ENCODE peak calls at places on chromosome 5, in ten cellular contexts. One of them, this sample, is unnamed.

GRCh38 chr5:130333089-130333488 is 428.8 kb downstream of the CHSY3 start:
- DNase-seq in CD8-positive, alpha-beta T cell: no peak
- DNase-seq in GM12891: no peak
- DNase-seq in HT1080: peak; percentile 77
- DNase-seq in neural progenitor cell: no peak
- DNase-seq in lung: no peak
- DNase-seq in body of pancreas: no peak
- DNase-seq in Calu3: peak; percentile 20
- DNase-seq in NCI-H226: peak; percentile 79
- DNase-seq in activated T-cell treated with anti-CD3 and anti-CD28 coated beads, Interleukin-2, amount 50 U/mL, for 72 hours: no peak
- DNase-seq in this sample: no peak

GRCh38 chr5:40480392-40480791 is 199.3 kb upstream of the PTGER4 start:
- DNase-seq in CD8-positive, alpha-beta T cell: peak; percentile 38
- DNase-seq in NCI-H226: peak; percentile 47
- DNase-seq in GM12891: no peak
- DNase-seq in neural progenitor cell: no peak
- DNase-seq in HT1080: no peak
- DNase-seq in lung: no peak
- DNase-seq in Calu3: no peak
- DNase-seq in body of pancreas: no peak
- DNase-seq in activated T-cell treated with anti-CD3 and anti-CD28 coated beads, Interleukin-2, amount 50 U/mL, for 72 hours: peak; percentile 63
- DNase-seq in this sample: no peak

GRCh38 chr5:154384480-154385235 is 61.1 kb upstream of the SAP30L start:
- DNase-seq in CD8-positive, alpha-beta T cell: peak; percentile 20
- DNase-seq in Calu3: no peak
- DNase-seq in activated T-cell treated with anti-CD3 and anti-CD28 coated beads, Interleukin-2, amount 50 U/mL, for 72 hours: no peak
- DNase-seq in GM12891: peak; percentile 61
- DNase-seq in body of pancreas: no peak
- DNase-seq in neural progenitor cell: no peak
- DNase-seq in lung: no peak
- DNase-seq in NCI-H226: no peak
- DNase-seq in HT1080: no peak
- DNase-seq in this sample: no peak

GRCh38 chr5:96942911-96943310 is 7.0 kb downstream of the LNPEP start:
- DNase-seq in CD8-positive, alpha-beta T cell: no peak
- DNase-seq in GM12891: no peak
- DNase-seq in HT1080: no peak
- DNase-seq in body of pancreas: no peak
- DNase-seq in neural progenitor cell: no peak
- DNase-seq in Calu3: no peak
- DNase-seq in NCI-H226: no peak
- DNase-seq in lung: no peak
- DNase-seq in activated T-cell treated with anti-CD3 and anti-CD28 coated beads, Interleukin-2, amount 50 U/mL, for 72 hours: no peak
- DNase-seq in this sample: no peak

GRCh38 chr5:126366199-126366560 is 57.0 kb upstream of the GRAMD2B start:
- DNase-seq in body of pancreas: no peak
- DNase-seq in GM12891: no peak
- DNase-seq in activated T-cell treated with anti-CD3 and anti-CD28 coated beads, Interleukin-2, amount 50 U/mL, for 72 hours: no peak
- DNase-seq in lung: no peak
- DNase-seq in HT1080: no peak
- DNase-seq in Calu3: no peak
- DNase-seq in NCI-H226: no peak
- DNase-seq in neural progenitor cell: no peak
- DNase-seq in CD8-positive, alpha-beta T cell: no peak
- DNase-seq in this sample: no peak

GRCh38 chr5:128487041-128487440 is 51.0 kb downstream of the FBN2 start:
- DNase-seq in body of pancreas: no peak
- DNase-seq in CD8-positive, alpha-beta T cell: no peak
- DNase-seq in neural progenitor cell: no peak
- DNase-seq in lung: no peak
- DNase-seq in HT1080: no peak
- DNase-seq in activated T-cell treated with anti-CD3 and anti-CD28 coated beads, Interleukin-2, amount 50 U/mL, for 72 hours: no peak
- DNase-seq in GM12891: no peak
- DNase-seq in Calu3: no peak
- DNase-seq in NCI-H226: no peak
- DNase-seq in this sample: no peak

GRCh38 chr5:37533851-37534250 is 154.7 kb downstream of the WDR70 start:
- DNase-seq in HT1080: peak; percentile 95
- DNase-seq in GM12891: no peak
- DNase-seq in NCI-H226: peak; percentile 95
- DNase-seq in activated T-cell treated with anti-CD3 and anti-CD28 coated beads, Interleukin-2, amount 50 U/mL, for 72 hours: no peak
- DNase-seq in Calu3: no peak
- DNase-seq in neural progenitor cell: no peak
- DNase-seq in body of pancreas: no peak
- DNase-seq in lung: no peak
- DNase-seq in CD8-positive, alpha-beta T cell: no peak
- DNase-seq in this sample: no peak

GRCh38 chr5:79521156-79521555 is 7.2 kb upstream of the HOMER1 start:
- DNase-seq in lung: no peak
- DNase-seq in neural progenitor cell: no peak
- DNase-seq in body of pancreas: no peak
- DNase-seq in GM12891: no peak
- DNase-seq in NCI-H226: no peak
- DNase-seq in HT1080: no peak
- DNase-seq in Calu3: no peak
- DNase-seq in CD8-positive, alpha-beta T cell: no peak
- DNase-seq in activated T-cell treated with anti-CD3 and anti-CD28 coated beads, Interleukin-2, amount 50 U/mL, for 72 hours: no peak
- DNase-seq in this sample: no peak

GRCh38 chr5:10977011-10977410 is 216.0 kb upstream of the DAP start:
- DNase-seq in CD8-positive, alpha-beta T cell: no peak
- DNase-seq in body of pancreas: no peak
- DNase-seq in activated T-cell treated with anti-CD3 and anti-CD28 coated beads, Interleukin-2, amount 50 U/mL, for 72 hours: no peak
- DNase-seq in HT1080: no peak
- DNase-seq in neural progenitor cell: no peak
- DNase-seq in Calu3: no peak
- DNase-seq in NCI-H226: no peak
- DNase-seq in lung: no peak
- DNase-seq in GM12891: no peak
- DNase-seq in this sample: no peak

GRCh38 chr5:139644646-139645494 is 3.3 kb upstream of the CXXC5 start:
- DNase-seq in GM12891: no peak
- DNase-seq in HT1080: no peak
- DNase-seq in NCI-H226: peak; percentile 1
- DNase-seq in body of pancreas: no peak
- DNase-seq in Calu3: peak; percentile 1
- DNase-seq in CD8-positive, alpha-beta T cell: no peak
- DNase-seq in neural progenitor cell: no peak
- DNase-seq in lung: no peak
- DNase-seq in activated T-cell treated with anti-CD3 and anti-CD28 coated beads, Interleukin-2, amount 50 U/mL, for 72 hours: no peak
- DNase-seq in this sample: no peak

GRCh38 chr5:74342948-74343682 is 297.4 kb downstream of the ENC1 start:
- DNase-seq in activated T-cell treated with anti-CD3 and anti-CD28 coated beads, Interleukin-2, amount 50 U/mL, for 72 hours: no peak
- DNase-seq in NCI-H226: peak; percentile 58
- DNase-seq in neural progenitor cell: no peak
- DNase-seq in HT1080: no peak
- DNase-seq in CD8-positive, alpha-beta T cell: no peak
- DNase-seq in Calu3: no peak
- DNase-seq in GM12891: no peak
- DNase-seq in body of pancreas: no peak
- DNase-seq in lung: no peak
- DNase-seq in this sample: no peak

GRCh38 chr5:139389701-139390638 is at the start of gene MZB1:
- DNase-seq in neural progenitor cell: no peak
- DNase-seq in body of pancreas: no peak
- DNase-seq in lung: no peak
- DNase-seq in GM12891: peak; percentile 80
- DNase-seq in CD8-positive, alpha-beta T cell: peak; percentile 54
- DNase-seq in HT1080: no peak
- DNase-seq in Calu3: no peak
- DNase-seq in NCI-H226: no peak
- DNase-seq in activated T-cell treated with anti-CD3 and anti-CD28 coated beads, Interleukin-2, amount 50 U/mL, for 72 hours: peak; percentile 79
- DNase-seq in this sample: no peak

GRCh38 chr5:77281969-77282336 is 71.5 kb downstream of the PDE8B start:
- DNase-seq in HT1080: no peak
- DNase-seq in Calu3: no peak
- DNase-seq in body of pancreas: no peak
- DNase-seq in activated T-cell treated with anti-CD3 and anti-CD28 coated beads, Interleukin-2, amount 50 U/mL, for 72 hours: no peak
- DNase-seq in NCI-H226: no peak
- DNase-seq in CD8-positive, alpha-beta T cell: no peak
- DNase-seq in lung: no peak
- DNase-seq in GM12891: no peak
- DNase-seq in neural progenitor cell: no peak
- DNase-seq in this sample: no peak

GRCh38 chr5:146720132-146720531 is 158.4 kb downstream of the PPP2R2B start:
- DNase-seq in NCI-H226: no peak
- DNase-seq in activated T-cell treated with anti-CD3 and anti-CD28 coated beads, Interleukin-2, amount 50 U/mL, for 72 hours: no peak
- DNase-seq in body of pancreas: no peak
- DNase-seq in neural progenitor cell: no peak
- DNase-seq in lung: no peak
- DNase-seq in Calu3: no peak
- DNase-seq in HT1080: no peak
- DNase-seq in GM12891: no peak
- DNase-seq in CD8-positive, alpha-beta T cell: no peak
- DNase-seq in this sample: no peak

GRCh38 chr5:148539851-148540250 is 114.5 kb downstream of the HTR4 start:
- DNase-seq in CD8-positive, alpha-beta T cell: no peak
- DNase-seq in neural progenitor cell: no peak
- DNase-seq in body of pancreas: no peak
- DNase-seq in HT1080: no peak
- DNase-seq in Calu3: no peak
- DNase-seq in lung: no peak
- DNase-seq in activated T-cell treated with anti-CD3 and anti-CD28 coated beads, Interleukin-2, amount 50 U/mL, for 72 hours: no peak
- DNase-seq in NCI-H226: no peak
- DNase-seq in GM12891: no peak
- DNase-seq in this sample: no peak

GRCh38 chr5:91188755-91189154 is 194.4 kb downstream of the ARRDC3 start:
- DNase-seq in HT1080: no peak
- DNase-seq in activated T-cell treated with anti-CD3 and anti-CD28 coated beads, Interleukin-2, amount 50 U/mL, for 72 hours: no peak
- DNase-seq in lung: no peak
- DNase-seq in GM12891: no peak
- DNase-seq in NCI-H226: no peak
- DNase-seq in Calu3: no peak
- DNase-seq in neural progenitor cell: no peak
- DNase-seq in body of pancreas: no peak
- DNase-seq in CD8-positive, alpha-beta T cell: no peak
- DNase-seq in this sample: no peak

GRCh38 chr5:150989695-150990094 is 30.7 kb upstream of the GPX3 start:
- DNase-seq in body of pancreas: no peak
- DNase-seq in lung: no peak
- DNase-seq in GM12891: no peak
- DNase-seq in CD8-positive, alpha-beta T cell: no peak
- DNase-seq in activated T-cell treated with anti-CD3 and anti-CD28 coated beads, Interleukin-2, amount 50 U/mL, for 72 hours: peak; percentile 8
- DNase-seq in NCI-H226: no peak
- DNase-seq in Calu3: no peak
- DNase-seq in neural progenitor cell: peak; percentile 39
- DNase-seq in HT1080: no peak
- DNase-seq in this sample: no peak

GRCh38 chr5:35248843-35249780 is 18.8 kb upstream of the PRLR start:
- DNase-seq in lung: no peak
- DNase-seq in body of pancreas: no peak
- DNase-seq in NCI-H226: no peak
- DNase-seq in HT1080: peak; percentile 25
- DNase-seq in CD8-positive, alpha-beta T cell: no peak
- DNase-seq in Calu3: no peak
- DNase-seq in GM12891: no peak
- DNase-seq in neural progenitor cell: no peak
- DNase-seq in activated T-cell treated with anti-CD3 and anti-CD28 coated beads, Interleukin-2, amount 50 U/mL, for 72 hours: no peak
- DNase-seq in this sample: no peak

GRCh38 chr5:10451137-10451824 is 9.6 kb downstream of the ROPN1L start:
- DNase-seq in GM12891: no peak
- DNase-seq in CD8-positive, alpha-beta T cell: no peak
- DNase-seq in neural progenitor cell: no peak
- DNase-seq in HT1080: no peak
- DNase-seq in lung: no peak
- DNase-seq in NCI-H226: no peak
- DNase-seq in body of pancreas: no peak
- DNase-seq in activated T-cell treated with anti-CD3 and anti-CD28 coated beads, Interleukin-2, amount 50 U/mL, for 72 hours: no peak
- DNase-seq in Calu3: no peak
- DNase-seq in this sample: no peak

GRCh38 chr5:113123563-113123962 is 147.0 kb downstream of the DCP2 start:
- DNase-seq in NCI-H226: peak; percentile 4
- DNase-seq in HT1080: peak; percentile 6
- DNase-seq in body of pancreas: no peak
- DNase-seq in lung: no peak
- DNase-seq in neural progenitor cell: peak; percentile 44
- DNase-seq in CD8-positive, alpha-beta T cell: no peak
- DNase-seq in GM12891: no peak
- DNase-seq in activated T-cell treated with anti-CD3 and anti-CD28 coated beads, Interleukin-2, amount 50 U/mL, for 72 hours: no peak
- DNase-seq in Calu3: peak; percentile 13
- DNase-seq in this sample: no peak

GRCh38 chr5:100110497-100110896 is 424.7 kb upstream of the FAM174A start:
- DNase-seq in lung: no peak
- DNase-seq in NCI-H226: no peak
- DNase-seq in neural progenitor cell: no peak
- DNase-seq in CD8-positive, alpha-beta T cell: no peak
- DNase-seq in HT1080: peak; percentile 76
- DNase-seq in body of pancreas: no peak
- DNase-seq in Calu3: no peak
- DNase-seq in GM12891: no peak
- DNase-seq in activated T-cell treated with anti-CD3 and anti-CD28 coated beads, Interleukin-2, amount 50 U/mL, for 72 hours: no peak
- DNase-seq in this sample: no peak

GRCh38 chr5:38913714-38914113 is 67.9 kb downstream of the OSMR start:
- DNase-seq in Calu3: no peak
- DNase-seq in HT1080: no peak
- DNase-seq in activated T-cell treated with anti-CD3 and anti-CD28 coated beads, Interleukin-2, amount 50 U/mL, for 72 hours: no peak
- DNase-seq in body of pancreas: no peak
- DNase-seq in neural progenitor cell: no peak
- DNase-seq in lung: no peak
- DNase-seq in CD8-positive, alpha-beta T cell: no peak
- DNase-seq in GM12891: no peak
- DNase-seq in NCI-H226: no peak
- DNase-seq in this sample: no peak

GRCh38 chr5:11143456-11144267 is 382.6 kb upstream of the DAP start:
- DNase-seq in body of pancreas: no peak
- DNase-seq in CD8-positive, alpha-beta T cell: no peak
- DNase-seq in lung: no peak
- DNase-seq in HT1080: no peak
- DNase-seq in Calu3: no peak
- DNase-seq in GM12891: no peak
- DNase-seq in NCI-H226: no peak
- DNase-seq in neural progenitor cell: no peak
- DNase-seq in activated T-cell treated with anti-CD3 and anti-CD28 coated beads, Interleukin-2, amount 50 U/mL, for 72 hours: no peak
- DNase-seq in this sample: no peak

GRCh38 chr5:178667109-178667508 is 40.3 kb upstream of the CLK4 start:
- DNase-seq in body of pancreas: no peak
- DNase-seq in lung: no peak
- DNase-seq in neural progenitor cell: no peak
- DNase-seq in NCI-H226: no peak
- DNase-seq in Calu3: no peak
- DNase-seq in HT1080: no peak
- DNase-seq in GM12891: no peak
- DNase-seq in CD8-positive, alpha-beta T cell: no peak
- DNase-seq in activated T-cell treated with anti-CD3 and anti-CD28 coated beads, Interleukin-2, amount 50 U/mL, for 72 hours: no peak
- DNase-seq in this sample: no peak

GRCh38 chr5:139262414-139263139 is 31.0 kb upstream of the MATR3 start:
- DNase-seq in neural progenitor cell: peak; percentile 92
- DNase-seq in lung: peak; percentile 85
- DNase-seq in HT1080: peak; percentile 88
- DNase-seq in activated T-cell treated with anti-CD3 and anti-CD28 coated beads, Interleukin-2, amount 50 U/mL, for 72 hours: peak; percentile 69
- DNase-seq in CD8-positive, alpha-beta T cell: peak; percentile 65
- DNase-seq in body of pancreas: peak; percentile 90
- DNase-seq in NCI-H226: peak; percentile 77
- DNase-seq in Calu3: peak; percentile 92
- DNase-seq in GM12891: peak; percentile 68
- DNase-seq in this sample: peak; percentile 92

GRCh38 chr5:129042306-129042705 is 52.2 kb upstream of the ISOC1 start:
- DNase-seq in Calu3: no peak
- DNase-seq in GM12891: no peak
- DNase-seq in HT1080: no peak
- DNase-seq in CD8-positive, alpha-beta T cell: no peak
- DNase-seq in body of pancreas: no peak
- DNase-seq in neural progenitor cell: no peak
- DNase-seq in activated T-cell treated with anti-CD3 and anti-CD28 coated beads, Interleukin-2, amount 50 U/mL, for 72 hours: no peak
- DNase-seq in lung: no peak
- DNase-seq in NCI-H226: no peak
- DNase-seq in this sample: no peak

GRCh38 chr5:172753101-172753500 is 17.9 kb downstream of the DUSP1 start:
- DNase-seq in lung: no peak
- DNase-seq in activated T-cell treated with anti-CD3 and anti-CD28 coated beads, Interleukin-2, amount 50 U/mL, for 72 hours: no peak
- DNase-seq in GM12891: no peak
- DNase-seq in NCI-H226: no peak
- DNase-seq in Calu3: no peak
- DNase-seq in HT1080: no peak
- DNase-seq in body of pancreas: no peak
- DNase-seq in neural progenitor cell: no peak
- DNase-seq in CD8-positive, alpha-beta T cell: no peak
- DNase-seq in this sample: no peak

GRCh38 chr5:10351199-10351881 is 2.2 kb upstream of the MARCHF6 start:
- DNase-seq in CD8-positive, alpha-beta T cell: no peak
- DNase-seq in activated T-cell treated with anti-CD3 and anti-CD28 coated beads, Interleukin-2, amount 50 U/mL, for 72 hours: no peak
- DNase-seq in body of pancreas: peak; percentile 28
- DNase-seq in GM12891: no peak
- DNase-seq in HT1080: peak; percentile 83
- DNase-seq in NCI-H226: peak; percentile 84
- DNase-seq in Calu3: peak; percentile 41
- DNase-seq in lung: no peak
- DNase-seq in neural progenitor cell: no peak
- DNase-seq in this sample: peak; percentile 56

This sample was measured in right atrium auricular region.